ENCODE peak calls at places on chromosomes 5 and 9, in four cellular contexts. I, D, S and R are unnamed samples.

GRCh38 chr9:121048618-121049017 is 1.5 kb downstream of the C5 start:
- DNase-seq in I (no peak), D (peak; percentile 33), S (no peak), R (no peak)

GRCh38 chr9:135561391-135562234 is at the start of gene PAEP:
- DNase-seq in I (peak; percentile 44), S (no peak), D (peak; percentile 44), R (no peak)

GRCh38 chr9:35267716-35268115 is 105.9 kb downstream of the UNC13B start:
- DNase-seq in I (no peak), D (no peak), S (no peak), R (no peak)

GRCh38 chr9:128026255-128027165 is 40.6 kb downstream of the NAIF1 start:
- DNase-seq in S (peak; percentile 66), D (no peak), I (no peak), R (peak; percentile 86)

GRCh38 chr9:110748251-110748893 is 79.8 kb downstream of the MUSK start:
- DNase-seq in D (no peak), S (no peak), I (no peak), R (no peak)

GRCh38 chr9:105299190-105299854 is 54.9 kb downstream of the SLC44A1 start:
- DNase-seq in D (peak; percentile 80), I (peak; percentile 98), S (no peak), R (no peak)

GRCh38 chr9:27365977-27366376 is 69.0 kb upstream of the EQTN start:
- DNase-seq in I (peak; percentile 32), S (no peak), D (no peak), R (peak; percentile 74)

GRCh38 chr9:136762915-136763648 is 1.2 kb downstream of the LCN15 start:
- DNase-seq in I (no peak), S (no peak), D (peak; percentile 18), R (no peak)

GRCh38 chr9:121807918-121808278 is 156.5 kb downstream of the DAB2IP start:
- DNase-seq in S (no peak), D (no peak), I (no peak), R (no peak)

GRCh38 chr5:42581845-42582244 is 158.6 kb downstream of the GHR start:
- DNase-seq in S (no peak), D (no peak), I (no peak), R (no peak)

GRCh38 chr5:177545487-177546261 is 8.7 kb downstream of the FAM193B start:
- DNase-seq in S (no peak), I (no peak), D (no peak), R (no peak)

GRCh38 chr9:77276799-77277198 is 99.5 kb downstream of the VPS13A start:
- DNase-seq in S (no peak), D (no peak), I (no peak), R (no peak)